ENCODE peak calls at places on chromosomes 5 and 9, in four cellular contexts. One of them, this sample, is unnamed. For H3K27me3, the result is how much of the 10 kb centered on the place peaks cover.

GRCh38 chr5:1103505-1104326 is 8.1 kb downstream of the SLC12A7 start:
- DNase-seq in fibroblast of lung: peak
- DNase-seq in thoracic aorta: no peak
- DNase-seq in spleen: peak
- DNase-seq in this sample: no peak

GRCh38 chr9:106897681-106898080 is 34.7 kb downstream of the ZNF462 start:
- DNase-seq in fibroblast of lung: peak
- DNase-seq in spleen: no peak
- DNase-seq in thoracic aorta: no peak
- DNase-seq in this sample: no peak

GRCh38 chr9:28056466-28056865 is 483.2 kb upstream of the C9orf72 start:
- DNase-seq in fibroblast of lung: no peak
- DNase-seq in spleen: no peak
- DNase-seq in thoracic aorta: no peak
- DNase-seq in this sample: no peak

GRCh38 chr5:154653764-154654483 is 101.3 kb upstream of the LARP1 start:
- DNase-seq in spleen: peak
- DNase-seq in thoracic aorta: no peak
- DNase-seq in fibroblast of lung: no peak
- DNase-seq in this sample: no peak

GRCh38 chr9:93456504-93456903 is 3.1 kb upstream of the FAM120AOS start:
- DNase-seq in thoracic aorta: no peak
- DNase-seq in fibroblast of lung: no peak
- DNase-seq in spleen: no peak
- DNase-seq in this sample: no peak

GRCh38 chr9:138070815-138071214 is 193.2 kb downstream of the CACNA1B start:
- DNase-seq in spleen: peak
- DNase-seq in thoracic aorta: no peak
- DNase-seq in fibroblast of lung: no peak
- DNase-seq in this sample: no peak

GRCh38 chr9:84703793-84704192 is 34.3 kb downstream of the NTRK2 start:
- DNase-seq in fibroblast of lung: no peak
- DNase-seq in thoracic aorta: no peak
- DNase-seq in spleen: no peak
- DNase-seq in this sample: no peak

GRCh38 chr9:71001780-71002386 is 119.5 kb downstream of the TRPM3 start:
- DNase-seq in fibroblast of lung: peak
- DNase-seq in thoracic aorta: no peak
- DNase-seq in spleen: no peak
- DNase-seq in this sample: no peak

GRCh38 chr9:37769995-37770394 is 14.9 kb downstream of the EXOSC3 start:
- DNase-seq in spleen: no peak
- DNase-seq in thoracic aorta: no peak
- DNase-seq in fibroblast of lung: no peak
- DNase-seq in this sample: no peak

GRCh38 chr5:135350536-135350935 is 48.5 kb downstream of the MACROH2A1 start:
- DNase-seq in thoracic aorta: no peak
- DNase-seq in spleen: no peak
- DNase-seq in fibroblast of lung: no peak
- DNase-seq in this sample: no peak

GRCh38 chr9:107504585-107505455 is 15.3 kb upstream of the KLF4 start:
- DNase-seq in spleen: no peak
- DNase-seq in thoracic aorta: no peak
- DNase-seq in fibroblast of lung: peak
- DNase-seq in this sample: peak

GRCh38 chr9:87372401-87372851 is 125.2 kb upstream of the DAPK1 start:
- DNase-seq in thoracic aorta: no peak
- DNase-seq in spleen: no peak
- DNase-seq in fibroblast of lung: no peak
- DNase-seq in this sample: no peak

GRCh38 chr5:1007221-1007680 is 1.4 kb upstream of the NKD2 start:
- DNase-seq in thoracic aorta: no peak
- DNase-seq in fibroblast of lung: no peak
- DNase-seq in spleen: peak
- DNase-seq in this sample: no peak

GRCh38 chr9:70597886-70598285 is 183.4 kb upstream of the KLF9 start:
- DNase-seq in thoracic aorta: no peak
- DNase-seq in fibroblast of lung: no peak
- DNase-seq in spleen: no peak
- DNase-seq in this sample: no peak

GRCh38 chr5:78995521-78995920 is 10.4 kb upstream of the ARSB start:
- DNase-seq in thoracic aorta: no peak
- DNase-seq in fibroblast of lung: no peak
- DNase-seq in spleen: no peak
- DNase-seq in this sample: no peak

GRCh38 chr5:84370176-84370575 is 14.5 kb downstream of the EDIL3 start:
- DNase-seq in spleen: no peak
- DNase-seq in thoracic aorta: no peak
- DNase-seq in fibroblast of lung: no peak
- DNase-seq in this sample: no peak

GRCh38 chr5:87300744-87301143 is 33.1 kb downstream of the RASA1 start:
- DNase-seq in fibroblast of lung: peak
- DNase-seq in thoracic aorta: peak
- DNase-seq in spleen: no peak
- DNase-seq in this sample: peak

GRCh38 chr9:85723220-85723619 is 18.5 kb downstream of the AGTPBP1 start:
- DNase-seq in spleen: peak
- DNase-seq in thoracic aorta: no peak
- DNase-seq in fibroblast of lung: no peak
- DNase-seq in this sample: no peak

GRCh38 chr5:41728281-41728680 is 141.9 kb downstream of the OXCT1 start:
- DNase-seq in spleen: no peak
- DNase-seq in fibroblast of lung: no peak
- DNase-seq in thoracic aorta: no peak
- DNase-seq in this sample: no peak

GRCh38 chr5:81156732-81157131 is 76.4 kb upstream of the CKMT2 start:
- DNase-seq in spleen: no peak
- DNase-seq in thoracic aorta: no peak
- DNase-seq in fibroblast of lung: no peak
- DNase-seq in this sample: no peak

GRCh38 chr9:37740128-37740527 is 13.5 kb upstream of the TRMT10B start:
- DNase-seq in spleen: no peak
- DNase-seq in thoracic aorta: no peak
- DNase-seq in fibroblast of lung: no peak
- DNase-seq in this sample: no peak

GRCh38 chr5:173330151-173330855 is 2.1 kb upstream of the STC2 start:
- DNase-seq in fibroblast of lung: no peak
- DNase-seq in thoracic aorta: no peak
- DNase-seq in spleen: no peak
- DNase-seq in this sample: no peak

GRCh38 chr9:127805620-127806019 is 2.9 kb downstream of the FPGS start:
- DNase-seq in spleen: no peak
- DNase-seq in thoracic aorta: no peak
- DNase-seq in fibroblast of lung: peak
- DNase-seq in this sample: no peak

GRCh38 chr5:125232779-125233230 is 486.4 kb upstream of the ZNF608 start:
- DNase-seq in spleen: no peak
- DNase-seq in fibroblast of lung: peak
- DNase-seq in thoracic aorta: no peak
- DNase-seq in this sample: no peak

GRCh38 chr9:89541798-89542197 is 43.9 kb upstream of the SEMA4D start:
- DNase-seq in spleen: no peak
- DNase-seq in fibroblast of lung: no peak
- DNase-seq in thoracic aorta: no peak
- DNase-seq in this sample: no peak

GRCh38 chr9:86668488-86668887 is 278.8 kb downstream of the GAS1 start:
- DNase-seq in thoracic aorta: no peak
- DNase-seq in spleen: no peak
- DNase-seq in fibroblast of lung: no peak
- DNase-seq in this sample: no peak

GRCh38 chr5:124825983-124826337 is 79.5 kb upstream of the ZNF608 start:
- DNase-seq in spleen: no peak
- DNase-seq in thoracic aorta: no peak
- DNase-seq in fibroblast of lung: no peak
- DNase-seq in this sample: no peak

GRCh38 chr9:91246842-91247241 is 114.9 kb downstream of the AUH start:
- DNase-seq in fibroblast of lung: peak
- DNase-seq in spleen: no peak
- DNase-seq in thoracic aorta: no peak
- DNase-seq in this sample: peak

GRCh38 chr5:55154893-55155292 is 5.1 kb upstream of the GPX8 start:
- DNase-seq in fibroblast of lung: peak
- DNase-seq in thoracic aorta: no peak
- DNase-seq in spleen: no peak
- DNase-seq in this sample: peak

GRCh38 chr5:150394103-150394502 is 18.6 kb downstream of the CD74 start:
- DNase-seq in spleen: no peak
- DNase-seq in thoracic aorta: no peak
- DNase-seq in fibroblast of lung: no peak
- DNase-seq in this sample: peak

GRCh38 chr9:104177003-104177611 is 83.0 kb downstream of the SMC2 start:
- DNase-seq in thoracic aorta: no peak
- DNase-seq in fibroblast of lung: no peak
- DNase-seq in spleen: no peak
- DNase-seq in this sample: no peak

GRCh38 chr9:138053321-138053868 is 175.8 kb downstream of the CACNA1B start:
- DNase-seq in thoracic aorta: no peak
- DNase-seq in fibroblast of lung: no peak
- DNase-seq in spleen: peak
- DNase-seq in this sample: no peak

GRCh38 chr9:116318463-116319271 is 165.1 kb downstream of the PAPPA start:
- DNase-seq in fibroblast of lung: peak
- DNase-seq in spleen: no peak
- DNase-seq in thoracic aorta: no peak
- DNase-seq in this sample: no peak

GRCh38 chr9:96222132-96222531 is 79.8 kb downstream of the HSD17B3 start:
- DNase-seq in fibroblast of lung: peak
- DNase-seq in spleen: no peak
- DNase-seq in thoracic aorta: no peak
- DNase-seq in this sample: no peak

GRCh38 chr5:57581222-57581621 is 98.6 kb upstream of the ACTBL2 start:
- DNase-seq in fibroblast of lung: no peak
- DNase-seq in spleen: no peak
- DNase-seq in thoracic aorta: no peak
- DNase-seq in this sample: no peak

GRCh38 chr5:149640350-149640999 is 59.2 kb downstream of the ARHGEF37 start:
- DNase-seq in fibroblast of lung: no peak
- DNase-seq in spleen: no peak
- DNase-seq in thoracic aorta: no peak
- DNase-seq in this sample: no peak

DNA sequence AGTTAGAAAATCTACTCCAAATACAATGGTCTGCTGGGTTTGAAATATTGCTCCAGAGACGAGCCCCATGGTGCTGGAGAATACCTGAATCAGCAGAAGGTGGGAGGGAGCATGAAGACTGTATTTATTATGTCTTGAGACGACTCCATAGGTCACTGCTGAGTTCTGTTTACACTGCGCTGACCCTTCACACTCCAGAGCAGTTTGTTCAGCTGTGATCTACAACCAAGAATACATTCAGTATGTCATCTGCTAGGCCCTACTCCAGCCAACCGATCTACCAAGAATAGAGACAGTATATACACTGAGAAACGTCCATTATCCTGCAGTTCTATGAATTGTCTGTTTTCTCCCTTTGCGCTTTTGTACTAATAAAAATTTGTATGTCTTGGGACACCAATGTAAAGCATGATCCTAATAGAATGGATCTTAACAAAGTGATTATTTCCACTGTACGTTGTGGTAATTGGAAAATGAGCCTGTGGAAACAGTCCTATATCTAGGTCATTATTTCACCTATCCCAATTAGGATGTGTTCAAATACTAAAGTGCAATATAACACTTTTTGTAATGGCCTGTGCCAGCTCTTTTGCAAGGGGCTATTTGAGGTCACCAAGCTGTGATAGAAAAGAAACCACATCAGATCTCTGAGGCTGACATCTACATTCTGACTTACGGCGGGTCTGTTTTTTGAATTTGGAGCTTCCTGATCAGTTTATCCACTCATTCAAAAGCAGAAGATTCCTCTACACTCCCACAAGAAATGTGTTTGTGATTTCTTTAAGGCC is 150.2 kb downstream of the TLE1 start:
- DNase-seq in fibroblast of lung: no peak
- DNase-seq in thoracic aorta: no peak
- DNase-seq in spleen: no peak
- DNase-seq in this sample: no peak
- H3K27me3 ChIP-seq in fibroblast of lung: under half
- H3K27me3 ChIP-seq in thoracic aorta: under half
- H3K27me3 ChIP-seq in spleen: under half
- H3K27me3 ChIP-seq in this sample: under half

DNA sequence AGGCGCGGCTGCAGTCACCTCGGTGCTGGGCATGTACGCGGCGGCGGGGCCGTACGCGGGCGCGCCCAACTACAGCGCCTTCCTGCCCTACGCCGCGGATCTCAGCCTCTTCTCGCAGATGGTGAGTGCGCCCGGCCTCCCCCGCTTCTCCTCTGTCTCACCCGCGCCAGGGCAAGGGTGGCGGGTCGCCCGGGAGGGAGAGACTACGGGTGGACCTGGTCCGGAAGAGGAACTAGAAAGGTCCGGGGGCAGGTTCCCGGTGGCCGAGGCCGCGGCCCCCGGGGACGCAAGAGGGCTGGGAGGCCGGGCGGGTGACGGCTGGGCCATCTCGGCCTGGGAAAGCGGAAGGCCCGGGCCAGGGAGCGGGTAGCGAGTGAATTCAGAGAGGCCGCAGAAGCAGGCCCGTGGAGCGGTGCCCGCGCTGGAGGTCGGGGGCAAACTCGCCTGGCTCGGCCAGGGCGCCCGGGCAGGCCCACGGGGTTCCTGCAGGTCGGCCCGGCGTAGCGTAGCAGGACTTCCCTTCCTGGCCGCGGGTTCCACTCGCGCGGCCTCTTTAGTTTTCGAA is 711 bp downstream of the IRX1 start:
- DNase-seq in spleen: no peak
- DNase-seq in fibroblast of lung: no peak
- DNase-seq in thoracic aorta: no peak
- DNase-seq in this sample: no peak
- H3K27me3 ChIP-seq in spleen: half or more
- H3K27me3 ChIP-seq in fibroblast of lung: under half
- H3K27me3 ChIP-seq in thoracic aorta: under half
- H3K27me3 ChIP-seq in this sample: half or more

GRCh38 chr9:135695642-135696041 is 3.6 kb downstream of the SOHLH1 start:
- DNase-seq in spleen: no peak
- DNase-seq in thoracic aorta: no peak
- DNase-seq in fibroblast of lung: no peak
- DNase-seq in this sample: no peak
- H3K27me3 ChIP-seq in spleen: under half
- H3K27me3 ChIP-seq in thoracic aorta: under half
- H3K27me3 ChIP-seq in fibroblast of lung: under half
- H3K27me3 ChIP-seq in this sample: under half

DNA sequence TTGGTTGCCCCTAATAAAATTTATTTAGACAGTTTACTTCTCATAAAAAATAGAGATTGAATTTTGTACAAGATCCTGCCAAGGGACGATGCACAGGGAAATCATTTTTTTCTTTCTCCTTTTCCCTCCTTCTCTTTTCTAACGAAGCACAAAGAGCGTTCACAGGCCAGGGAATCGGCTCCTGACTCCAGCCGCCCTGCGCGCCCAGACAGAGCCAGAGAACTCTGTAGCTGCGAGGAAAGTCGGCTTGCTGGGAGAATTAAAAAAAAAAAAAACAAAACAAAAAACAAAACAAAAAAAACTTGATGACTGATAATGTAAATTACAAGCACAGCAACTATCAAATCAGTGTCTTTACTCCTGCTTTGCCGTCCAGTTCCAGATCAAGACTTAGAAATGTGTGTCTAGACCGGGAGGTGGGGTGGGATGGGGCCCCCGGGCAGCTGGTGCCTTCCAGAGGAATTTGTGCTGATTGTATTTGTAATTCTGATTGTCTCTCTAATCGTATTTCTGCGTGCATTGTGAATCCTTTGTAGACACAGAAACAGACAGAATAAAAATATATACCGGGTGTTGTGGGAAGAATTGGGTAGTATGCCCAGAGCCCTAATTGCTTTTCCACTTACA is 3.6 kb upstream of the OTP start:
- DNase-seq in fibroblast of lung: no peak
- DNase-seq in thoracic aorta: no peak
- DNase-seq in spleen: no peak
- DNase-seq in this sample: no peak
- H3K27me3 ChIP-seq in fibroblast of lung: half or more
- H3K27me3 ChIP-seq in thoracic aorta: under half
- H3K27me3 ChIP-seq in spleen: half or more
- H3K27me3 ChIP-seq in this sample: half or more